ENCODE peak calls at places on chromosome 14, in nine cellular contexts. One of them, this sample, is unnamed.

GRCh38 chr14:95191445-95192199 is 34.3 kb upstream of the DICER1 start:
- DNase-seq in fibroblast of lung: no peak
- DNase-seq in thyroid gland: no peak
- DNase-seq in A549: no peak
- DNase-seq in stomach: no peak
- DNase-seq in pancreas: no peak
- DNase-seq in gastrocnemius medialis: no peak
- DNase-seq in SK-N-SH: no peak
- DNase-seq in Peyer's patch: no peak
- DNase-seq in this sample: no peak

GRCh38 chr14:41607119-41607785 is 576 bp downstream of the LRFN5 start:
- DNase-seq in fibroblast of lung: peak; percentile 19
- DNase-seq in thyroid gland: no peak
- DNase-seq in SK-N-SH: no peak
- DNase-seq in A549: no peak
- DNase-seq in gastrocnemius medialis: no peak
- DNase-seq in Peyer's patch: no peak
- DNase-seq in stomach: no peak
- DNase-seq in pancreas: peak; percentile 40
- DNase-seq in this sample: peak; percentile 43

GRCh38 chr14:68932219-68932618 is 46.9 kb downstream of the ACTN1 start:
- DNase-seq in A549: no peak
- DNase-seq in SK-N-SH: no peak
- DNase-seq in fibroblast of lung: peak; percentile 87
- DNase-seq in stomach: no peak
- DNase-seq in Peyer's patch: no peak
- DNase-seq in gastrocnemius medialis: no peak
- DNase-seq in pancreas: no peak
- DNase-seq in thyroid gland: no peak
- DNase-seq in this sample: no peak

GRCh38 chr14:93085916-93086315 is 29.8 kb downstream of the ITPK1 start:
- DNase-seq in SK-N-SH: no peak
- DNase-seq in thyroid gland: no peak
- DNase-seq in A549: no peak
- DNase-seq in pancreas: no peak
- DNase-seq in stomach: no peak
- DNase-seq in gastrocnemius medialis: no peak
- DNase-seq in fibroblast of lung: peak; percentile 42
- DNase-seq in Peyer's patch: no peak
- DNase-seq in this sample: no peak

GRCh38 chr14:21098134-21098891 is at the start of gene ZNF219:
- DNase-seq in Peyer's patch: peak; percentile 73
- DNase-seq in fibroblast of lung: peak; percentile 48
- DNase-seq in stomach: peak; percentile 53
- DNase-seq in thyroid gland: peak; percentile 75
- DNase-seq in pancreas: peak; percentile 76
- DNase-seq in gastrocnemius medialis: peak; percentile 48
- DNase-seq in SK-N-SH: peak; percentile 89
- DNase-seq in A549: peak; percentile 57
- DNase-seq in this sample: peak; percentile 66

GRCh38 chr14:34331728-34332623 is 130.1 kb downstream of the SPTSSA start:
- DNase-seq in gastrocnemius medialis: peak; percentile 42
- DNase-seq in A549: peak; percentile 36
- DNase-seq in Peyer's patch: peak; percentile 84
- DNase-seq in stomach: peak; percentile 72
- DNase-seq in thyroid gland: peak; percentile 58
- DNase-seq in SK-N-SH: peak; percentile 68
- DNase-seq in pancreas: peak; percentile 65
- DNase-seq in fibroblast of lung: peak; percentile 71
- DNase-seq in this sample: peak; percentile 77

GRCh38 chr14:98103705-98104104 is 1168.3 kb downstream of the BCL11B start:
- DNase-seq in thyroid gland: no peak
- DNase-seq in stomach: no peak
- DNase-seq in Peyer's patch: no peak
- DNase-seq in fibroblast of lung: no peak
- DNase-seq in pancreas: no peak
- DNase-seq in gastrocnemius medialis: no peak
- DNase-seq in SK-N-SH: no peak
- DNase-seq in A549: no peak
- DNase-seq in this sample: no peak

GRCh38 chr14:67746927-67747326 is 45.2 kb downstream of the RDH12 start:
- DNase-seq in stomach: no peak
- DNase-seq in pancreas: no peak
- DNase-seq in Peyer's patch: no peak
- DNase-seq in SK-N-SH: no peak
- DNase-seq in gastrocnemius medialis: no peak
- DNase-seq in fibroblast of lung: no peak
- DNase-seq in A549: no peak
- DNase-seq in thyroid gland: no peak
- DNase-seq in this sample: no peak

GRCh38 chr14:67137744-67138371 is 51.4 kb upstream of the GARIN2 start:
- DNase-seq in thyroid gland: no peak
- DNase-seq in SK-N-SH: peak; percentile 13
- DNase-seq in fibroblast of lung: peak; percentile 16
- DNase-seq in stomach: no peak
- DNase-seq in A549: peak; percentile 11
- DNase-seq in gastrocnemius medialis: no peak
- DNase-seq in Peyer's patch: no peak
- DNase-seq in pancreas: no peak
- DNase-seq in this sample: no peak

GRCh38 chr14:46487582-46488350 is 163.8 kb downstream of the RPL10L start:
- DNase-seq in pancreas: no peak
- DNase-seq in gastrocnemius medialis: no peak
- DNase-seq in SK-N-SH: no peak
- DNase-seq in Peyer's patch: no peak
- DNase-seq in thyroid gland: no peak
- DNase-seq in fibroblast of lung: no peak
- DNase-seq in stomach: no peak
- DNase-seq in A549: no peak
- DNase-seq in this sample: no peak

GRCh38 chr14:60647081-60647836 is 2.0 kb downstream of the SIX1 start:
- DNase-seq in pancreas: no peak
- DNase-seq in Peyer's patch: no peak
- DNase-seq in thyroid gland: no peak
- DNase-seq in SK-N-SH: no peak
- DNase-seq in fibroblast of lung: peak; percentile 47
- DNase-seq in A549: no peak
- DNase-seq in stomach: no peak
- DNase-seq in gastrocnemius medialis: peak; percentile 91
- DNase-seq in this sample: peak; percentile 86

GRCh38 chr14:36773136-36773540 is 111.5 kb downstream of the PAX9 start:
- DNase-seq in stomach: no peak
- DNase-seq in gastrocnemius medialis: no peak
- DNase-seq in SK-N-SH: no peak
- DNase-seq in thyroid gland: no peak
- DNase-seq in pancreas: no peak
- DNase-seq in Peyer's patch: no peak
- DNase-seq in A549: peak; percentile 44
- DNase-seq in fibroblast of lung: peak; percentile 31
- DNase-seq in this sample: no peak
- TF ChIP-seq CTCF in stomach: no peak
- TF ChIP-seq CTCF in gastrocnemius medialis: no peak
- TF ChIP-seq CTCF in SK-N-SH: no peak
- TF ChIP-seq CTCF in thyroid gland: no peak
- TF ChIP-seq CTCF in pancreas: no peak
- TF ChIP-seq CTCF in Peyer's patch: no peak
- TF ChIP-seq CTCF in A549: peak; percentile 44
- TF ChIP-seq CTCF in fibroblast of lung: no peak
- TF ChIP-seq CTCF in this sample: no peak

DNA sequence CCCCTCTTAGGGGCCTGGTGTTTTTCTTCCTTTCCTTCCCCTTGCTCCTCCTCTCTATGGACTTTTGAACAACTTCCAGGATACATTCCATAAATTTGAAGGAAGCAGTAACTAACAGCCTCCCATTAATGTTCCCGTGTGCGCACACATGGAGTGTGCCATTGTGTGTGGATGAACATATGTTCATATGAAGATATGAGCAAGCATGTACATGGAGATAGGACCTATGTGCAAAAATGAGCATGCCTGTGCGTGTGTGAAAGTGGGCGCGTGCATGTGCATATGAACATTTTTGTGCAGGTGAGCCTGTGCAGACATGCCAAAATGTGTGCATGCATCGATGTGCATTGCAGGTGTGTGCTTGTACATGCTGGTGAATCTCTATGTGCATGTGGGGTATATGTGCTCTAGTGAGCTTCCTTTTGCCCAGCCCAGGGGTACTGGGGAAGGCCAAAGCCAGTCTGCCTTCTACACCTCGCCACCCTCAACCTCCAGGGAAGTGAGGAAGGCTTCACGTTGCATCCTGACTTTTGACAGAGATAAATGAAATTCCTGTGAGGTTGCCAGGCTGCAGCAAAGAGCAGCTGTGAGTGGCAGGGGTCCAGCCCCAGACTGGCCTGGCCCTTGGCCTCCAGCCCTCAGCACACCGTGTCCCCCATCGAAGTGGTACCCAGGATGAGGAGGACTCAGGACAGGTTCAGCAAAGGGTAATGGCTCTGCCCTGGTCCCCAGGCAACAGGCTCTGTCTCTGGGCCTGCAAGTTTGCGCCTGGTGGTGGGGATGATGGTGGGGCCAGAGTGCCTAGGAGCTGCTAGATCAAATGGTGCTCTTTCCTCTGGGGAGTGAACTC is 21.1 kb upstream of the PGF start:
- DNase-seq in Peyer's patch: peak; percentile 24
- DNase-seq in A549: no peak
- DNase-seq in stomach: no peak
- DNase-seq in SK-N-SH: no peak
- DNase-seq in fibroblast of lung: no peak
- DNase-seq in pancreas: no peak
- DNase-seq in gastrocnemius medialis: no peak
- DNase-seq in thyroid gland: no peak
- DNase-seq in this sample: no peak
- H3K4me1 ChIP-seq in Peyer's patch: no peaks in the 10 kb centered on the region
- H3K4me1 ChIP-seq in A549: no peaks in the 10 kb centered on the region
- H3K4me1 ChIP-seq in stomach: no peaks in the 10 kb centered on the region
- H3K4me1 ChIP-seq in SK-N-SH: peaks cover 85% of the 10 kb centered on the region
- H3K4me1 ChIP-seq in fibroblast of lung: no peaks in the 10 kb centered on the region
- H3K4me1 ChIP-seq in pancreas: no peaks in the 10 kb centered on the region
- H3K4me1 ChIP-seq in gastrocnemius medialis: peaks cover 61% of the 10 kb centered on the region
- H3K4me1 ChIP-seq in thyroid gland: no peaks in the 10 kb centered on the region
- H3K4me1 ChIP-seq in this sample: no peaks in the 10 kb centered on the region

DNA sequence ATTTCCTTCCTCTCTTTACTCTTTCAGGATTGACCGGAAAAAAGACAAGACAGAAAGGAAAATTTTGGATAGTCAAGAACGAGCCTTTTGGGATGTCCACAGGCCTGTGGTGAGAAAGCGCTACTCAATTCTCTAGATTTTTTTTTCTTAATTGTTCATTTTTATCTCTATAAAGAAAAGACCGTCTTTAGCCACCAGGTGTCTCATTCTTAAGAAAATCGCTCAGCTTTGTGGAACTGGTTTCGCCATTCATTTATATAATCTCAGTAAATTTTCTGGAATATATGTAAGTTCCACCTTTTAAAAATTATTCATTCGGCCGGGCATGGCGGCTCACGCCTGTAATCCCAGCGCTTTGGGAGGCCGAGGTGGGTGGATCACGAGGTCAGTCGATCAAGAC is 421.1 kb downstream of the DPF3 start:
- DNase-seq in Peyer's patch: no peak
- DNase-seq in A549: no peak
- DNase-seq in thyroid gland: no peak
- DNase-seq in fibroblast of lung: no peak
- DNase-seq in stomach: no peak
- DNase-seq in pancreas: no peak
- DNase-seq in SK-N-SH: no peak
- DNase-seq in gastrocnemius medialis: no peak
- DNase-seq in this sample: no peak
- TF ChIP-seq CTCF in Peyer's patch: no peak
- TF ChIP-seq CTCF in A549: no peak
- TF ChIP-seq CTCF in thyroid gland: no peak
- TF ChIP-seq CTCF in fibroblast of lung: peak; percentile 15
- TF ChIP-seq CTCF in stomach: no peak
- TF ChIP-seq CTCF in pancreas: no peak
- TF ChIP-seq CTCF in SK-N-SH: peak; percentile 28
- TF ChIP-seq CTCF in gastrocnemius medialis: no peak
- TF ChIP-seq CTCF in this sample: no peak

GRCh38 chr14:76918751-76919421 is 92.7 kb downstream of the LRRC74A start:
- DNase-seq in Peyer's patch: peak; percentile 88
- DNase-seq in stomach: peak; percentile 97
- DNase-seq in gastrocnemius medialis: peak; percentile 99
- DNase-seq in thyroid gland: peak; percentile 98
- DNase-seq in fibroblast of lung: peak; percentile 99
- DNase-seq in pancreas: peak; percentile 96
- DNase-seq in A549: peak; percentile 95
- DNase-seq in SK-N-SH: peak; percentile 74
- DNase-seq in this sample: peak; percentile 95
- H3K4me1 ChIP-seq in Peyer's patch: peaks cover 4% of the 10 kb centered on the region
- H3K4me1 ChIP-seq in stomach: peaks cover 46% of the 10 kb centered on the region
- H3K4me1 ChIP-seq in gastrocnemius medialis: peaks cover 49% of the 10 kb centered on the region
- H3K4me1 ChIP-seq in thyroid gland: peaks cover 40% of the 10 kb centered on the region
- H3K4me1 ChIP-seq in fibroblast of lung: peaks cover 38% of the 10 kb centered on the region
- H3K4me1 ChIP-seq in pancreas: peaks cover 31% of the 10 kb centered on the region
- H3K4me1 ChIP-seq in A549: peaks cover 82% of the 10 kb centered on the region
- H3K4me1 ChIP-seq in SK-N-SH: peaks cover 72% of the 10 kb centered on the region
- H3K4me1 ChIP-seq in this sample: no peaks in the 10 kb centered on the region

DNA sequence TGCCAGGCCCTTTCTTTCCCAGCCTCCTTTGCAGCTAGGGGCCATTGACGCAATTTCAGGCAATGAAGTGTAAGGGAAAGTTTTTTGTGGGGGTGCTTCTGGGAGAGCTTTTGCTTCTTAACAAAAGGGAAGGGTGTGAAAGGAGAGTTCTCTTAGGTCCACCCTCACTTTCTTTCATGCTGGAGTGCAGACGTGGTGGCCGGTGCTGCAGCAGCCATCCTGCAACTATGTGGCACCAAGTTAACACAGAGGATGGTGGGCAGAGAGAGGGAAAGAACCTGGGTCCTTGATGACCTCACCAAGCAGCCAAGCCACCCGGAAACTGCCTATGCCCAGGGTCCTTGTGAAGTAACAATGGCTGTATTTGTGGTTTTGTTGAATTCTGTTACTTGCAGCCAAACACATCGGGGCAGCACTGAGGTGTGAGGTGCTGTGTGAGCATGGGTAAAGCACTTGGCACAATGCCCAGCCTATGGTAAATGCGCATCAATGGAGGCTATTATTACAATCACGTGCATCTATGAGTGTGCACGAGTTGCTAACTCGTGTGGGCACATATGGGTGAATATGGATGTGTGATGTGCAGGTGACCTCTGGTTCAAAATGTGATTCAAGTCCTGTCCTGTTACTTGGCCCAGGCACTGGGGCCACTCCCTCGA is 122.6 kb downstream of the CALM1 start:
- DNase-seq in stomach: no peak
- DNase-seq in thyroid gland: peak; percentile 3
- DNase-seq in Peyer's patch: no peak
- DNase-seq in gastrocnemius medialis: no peak
- DNase-seq in A549: no peak
- DNase-seq in SK-N-SH: no peak
- DNase-seq in pancreas: no peak
- DNase-seq in fibroblast of lung: no peak
- DNase-seq in this sample: no peak
- TF ChIP-seq CTCF in stomach: no peak
- TF ChIP-seq CTCF in thyroid gland: no peak
- TF ChIP-seq CTCF in Peyer's patch: no peak
- TF ChIP-seq CTCF in gastrocnemius medialis: no peak
- TF ChIP-seq CTCF in A549: no peak
- TF ChIP-seq CTCF in SK-N-SH: no peak
- TF ChIP-seq CTCF in pancreas: no peak
- TF ChIP-seq CTCF in fibroblast of lung: no peak
- TF ChIP-seq CTCF in this sample: no peak